ENCODE peak calls at places on chromosomes 16 and 17, in nine cellular contexts. H is CD8-positive, alpha-beta T cell; O is PC-3; G is foreskin keratinocyte; V is activated CD4-positive, alpha-beta T cell treated with anti-CD3 and anti-CD28 coated beads for 36 hours; E is DND-41; L is activated CD8-positive, alpha-beta memory T cell treated with anti-CD3 and anti-CD28 coated beads, Interleukin-2, amount 10 ng/mL, durations not matched to agents 7 days and 5 days; X is right cardiac atrium; B is effector memory CD8-positive, alpha-beta T cell. P is an unnamed sample.

GRCh38 chr17:55609737-55610201 is 98.5 kb upstream of the SMIM36 start:
- ATAC-seq in B (no peak), H (no peak), E (no peak), V (no peak), G (no peak), O (no peak), L (no peak), X (peak; percentile 68), P (no peak)

GRCh38 chr17:44785921-44786320 is 27.1 kb downstream of the ADAM11 start:
- ATAC-seq in O (no peak), L (no peak), V (no peak), B (no peak), X (no peak), H (no peak), G (no peak), E (no peak), P (no peak)

GRCh38 chr16:86016201-86016965 is 117.4 kb downstream of the IRF8 start:
- ATAC-seq in X (peak; percentile 59), G (peak; percentile 56), E (peak; percentile 53), H (no peak), V (peak; percentile 75), L (no peak), O (peak; percentile 29), B (peak; percentile 54), P (peak; percentile 21)

GRCh38 chr16:3013491-3013951 is 798 bp downstream of the CLDN9 start:
- ATAC-seq in E (no peak), B (no peak), H (no peak), O (peak; percentile 65), V (no peak), G (peak; percentile 14), X (no peak), L (no peak), P (no peak)

GRCh38 chr16:70421473-70422311 is 17.2 kb downstream of the ST3GAL2 start:
- ATAC-seq in O (no peak), G (no peak), B (no peak), E (no peak), H (no peak), X (no peak), L (no peak), V (no peak), P (no peak)

GRCh38 chr17:27888945-27889344 is 4.2 kb downstream of the LYRM9 start:
- ATAC-seq in E (no peak), H (no peak), X (no peak), L (no peak), G (no peak), O (no peak), B (no peak), V (no peak), P (no peak)

GRCh38 chr17:18981642-18982424 is 22.7 kb downstream of the FAM83G start:
- ATAC-seq in X (peak; percentile 13), G (peak; percentile 80), B (no peak), O (peak; percentile 89), L (no peak), H (no peak), V (peak; percentile 57), E (no peak), P (peak; percentile 87)

GRCh38 chr16:76574651-76575050 is 297.4 kb downstream of the CNTNAP4 start:
- ATAC-seq in E (no peak), X (no peak), G (no peak), V (no peak), B (no peak), H (no peak), O (no peak), L (no peak), P (no peak)

GRCh38 chr16:51818342-51818944 is 667.4 kb upstream of the SALL1 start:
- ATAC-seq in L (no peak), V (no peak), E (no peak), O (no peak), X (no peak), H (no peak), B (no peak), G (peak; percentile 67), P (no peak)

GRCh38 chr17:40314557-40314953 is 5.6 kb downstream of the RARA start:
- ATAC-seq in V (peak; percentile 46), L (no peak), B (peak; percentile 45), G (peak; percentile 44), E (no peak), O (peak; percentile 48), X (peak; percentile 3), H (peak; percentile 27), P (peak; percentile 57)

GRCh38 chr16:73569266-73569665 is 521.3 kb upstream of the ZFHX3 start:
- ATAC-seq in E (no peak), O (no peak), L (no peak), H (no peak), G (no peak), X (no peak), B (no peak), V (no peak), P (no peak)

P was measured in activated T-helper 17 cell treated with anti-CD3 and anti-CD28 coated beads, Interleukin-2, amount 50 U/mL, for 72 hours.